ENCODE peak calls at places on chromosomes 1 and 21, in four cellular contexts. One of them, this sample, is unnamed.

GRCh38 chr1:165772739-165773138 is 4.1 kb upstream of the TMCO1 start:
- DNase-seq in spleen: no peak
- DNase-seq in heart left ventricle: no peak
- DNase-seq in IMR-90: no peak
- DNase-seq in this sample: no peak

GRCh38 chr1:25672763-25673409 is 56.3 kb downstream of the MAN1C1 start:
- DNase-seq in IMR-90: peak
- DNase-seq in spleen: no peak
- DNase-seq in heart left ventricle: no peak
- DNase-seq in this sample: no peak

GRCh38 chr1:156797212-156797871 is 19.3 kb downstream of the SH2D2A start:
- DNase-seq in spleen: no peak
- DNase-seq in heart left ventricle: no peak
- DNase-seq in IMR-90: peak
- DNase-seq in this sample: no peak

GRCh38 chr1:155126494-155127104 is 1.1 kb upstream of the EFNA1 start:
- DNase-seq in heart left ventricle: peak
- DNase-seq in IMR-90: peak
- DNase-seq in spleen: no peak
- DNase-seq in this sample: peak

GRCh38 chr1:87279966-87280535 is 48.6 kb upstream of the LMO4 start:
- DNase-seq in spleen: no peak
- DNase-seq in heart left ventricle: no peak
- DNase-seq in IMR-90: peak
- DNase-seq in this sample: no peak

GRCh38 chr21:32717851-32718316 is 9.9 kb downstream of the SYNJ1 start:
- DNase-seq in IMR-90: peak
- DNase-seq in spleen: no peak
- DNase-seq in heart left ventricle: no peak
- DNase-seq in this sample: no peak

GRCh38 chr1:173561263-173561662 is 41.6 kb downstream of the SLC9C2 start:
- DNase-seq in IMR-90: no peak
- DNase-seq in heart left ventricle: no peak
- DNase-seq in spleen: no peak
- DNase-seq in this sample: no peak

GRCh38 chr1:39420493-39420892 is 70.9 kb upstream of the BMP8A start:
- DNase-seq in spleen: no peak
- DNase-seq in IMR-90: no peak
- DNase-seq in heart left ventricle: no peak
- DNase-seq in this sample: no peak

GRCh38 chr1:60425528-60425927 is 352.0 kb upstream of the C1orf87 start:
- DNase-seq in IMR-90: no peak
- DNase-seq in spleen: no peak
- DNase-seq in heart left ventricle: no peak
- DNase-seq in this sample: no peak

GRCh38 chr1:167454929-167455785 is 63.2 kb downstream of the CD247 start:
- DNase-seq in IMR-90: no peak
- DNase-seq in heart left ventricle: peak
- DNase-seq in spleen: peak
- DNase-seq in this sample: peak
- TF ChIP-seq POLR2A in IMR-90: no peak
- TF ChIP-seq POLR2A in heart left ventricle: no peak
- TF ChIP-seq POLR2A in spleen: no peak
- TF ChIP-seq POLR2A in this sample: no peak

DNA sequence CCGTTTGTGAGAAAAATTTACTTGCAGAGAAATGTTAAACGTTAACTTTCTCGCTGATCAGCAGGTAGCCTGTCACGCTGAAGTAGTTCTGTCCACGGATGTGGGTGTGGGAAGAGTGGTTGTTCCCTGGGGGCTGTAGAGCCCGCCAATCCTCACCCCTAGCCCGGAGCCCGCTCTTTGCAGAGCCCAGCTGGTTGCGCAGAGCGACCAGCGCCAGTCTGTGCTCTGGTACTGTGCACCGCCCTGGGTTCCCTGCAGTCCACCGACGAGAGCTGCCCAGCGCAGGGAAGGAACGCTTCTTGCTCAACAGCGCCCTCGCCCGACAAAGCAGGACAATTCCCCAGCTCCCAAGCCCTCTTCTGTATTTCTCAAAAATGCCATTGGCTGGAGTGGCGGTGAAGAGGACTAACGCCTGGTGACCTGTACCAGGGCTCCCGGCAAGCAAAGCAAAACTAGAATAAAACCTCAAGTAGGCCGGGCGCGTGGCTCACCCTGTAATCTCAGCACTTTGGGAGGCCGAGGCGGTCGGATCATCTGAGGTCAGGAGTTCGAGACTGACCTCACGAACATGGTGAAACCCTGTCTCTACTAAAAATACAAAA is 3.3 kb downstream of the RIPPLY3 start:
- DNase-seq in spleen: peak
- DNase-seq in heart left ventricle: peak
- DNase-seq in IMR-90: peak
- DNase-seq in this sample: peak
- H3K4me3 ChIP-seq in spleen: peak
- H3K4me3 ChIP-seq in heart left ventricle: no peak
- H3K4me3 ChIP-seq in IMR-90: peak
- H3K4me3 ChIP-seq in this sample: no peak

GRCh38 chr1:230824571-230825060 is 43.7 kb downstream of the C1orf198 start:
- DNase-seq in spleen: no peak
- DNase-seq in IMR-90: peak
- DNase-seq in heart left ventricle: no peak
- DNase-seq in this sample: no peak

GRCh38 chr1:230825804-230826160 is 42.5 kb downstream of the C1orf198 start:
- DNase-seq in spleen: no peak
- DNase-seq in IMR-90: no peak
- DNase-seq in heart left ventricle: no peak
- DNase-seq in this sample: no peak

GRCh38 chr1:230823835-230824485 is 44.4 kb downstream of the C1orf198 start:
- DNase-seq in heart left ventricle: no peak
- DNase-seq in spleen: no peak
- DNase-seq in IMR-90: no peak
- DNase-seq in this sample: no peak

GRCh38 chr1:230826166-230826875 is 42.0 kb downstream of the C1orf198 start:
- DNase-seq in IMR-90: no peak
- DNase-seq in heart left ventricle: no peak
- DNase-seq in spleen: no peak
- DNase-seq in this sample: no peak

DNA sequence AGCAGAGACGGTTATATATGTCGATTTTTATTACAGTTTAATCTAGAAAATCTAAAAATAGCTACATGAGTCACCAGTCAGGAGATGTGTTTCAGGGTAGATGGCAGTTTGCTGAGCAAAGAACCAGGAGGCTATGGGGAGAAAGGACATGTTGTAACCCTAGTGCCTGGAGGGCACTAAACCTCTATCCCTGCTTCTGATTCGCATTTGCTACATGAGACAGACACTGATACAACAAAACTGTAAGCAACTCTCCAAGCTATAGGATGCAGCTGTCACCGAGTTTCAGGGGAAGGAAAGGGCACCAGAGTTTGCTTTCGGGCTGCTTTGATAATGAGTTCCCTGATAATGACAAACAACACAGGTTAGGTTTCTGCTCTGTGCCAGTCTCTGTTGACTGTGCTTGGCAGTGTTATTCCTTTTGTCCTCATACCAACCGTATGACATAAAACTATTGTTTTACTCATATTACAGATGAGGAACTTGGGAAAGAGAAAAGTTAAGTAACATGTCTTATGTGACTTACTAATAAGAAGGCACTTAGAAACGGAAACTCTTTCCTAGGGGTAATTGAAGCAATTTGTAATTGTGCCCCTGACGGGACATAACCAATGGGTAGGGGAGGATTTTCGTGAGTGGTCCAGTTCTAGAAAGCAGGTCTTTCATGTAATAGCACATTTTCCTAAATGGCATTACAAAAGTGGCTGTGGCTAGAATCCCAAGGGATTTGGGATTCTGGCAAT is 43.1 kb downstream of the C1orf198 start:
- DNase-seq in IMR-90: peak
- DNase-seq in spleen: no peak
- DNase-seq in heart left ventricle: no peak
- DNase-seq in this sample: no peak
- TF ChIP-seq POLR2A in IMR-90: no peak
- TF ChIP-seq POLR2A in spleen: no peak
- TF ChIP-seq POLR2A in heart left ventricle: no peak
- TF ChIP-seq POLR2A in this sample: no peak

GRCh38 chr1:28813931-28814465 is 2.0 kb downstream of the OPRD1 start:
- DNase-seq in IMR-90: no peak
- DNase-seq in heart left ventricle: no peak
- DNase-seq in spleen: no peak
- DNase-seq in this sample: no peak

GRCh38 chr1:28815533-28815932 is 3.6 kb downstream of the OPRD1 start:
- DNase-seq in spleen: no peak
- DNase-seq in IMR-90: no peak
- DNase-seq in heart left ventricle: no peak
- DNase-seq in this sample: no peak

GRCh38 chr1:28811369-28811765 is 603 bp upstream of the OPRD1 start:
- DNase-seq in IMR-90: no peak
- DNase-seq in heart left ventricle: no peak
- DNase-seq in spleen: no peak
- DNase-seq in this sample: no peak

GRCh38 chr1:28812669-28813468 is 899 bp downstream of the OPRD1 start:
- DNase-seq in spleen: no peak
- DNase-seq in heart left ventricle: no peak
- DNase-seq in IMR-90: no peak
- DNase-seq in this sample: no peak

GRCh38 chr1:28811766-28812668 is at the start of gene OPRD1:
- DNase-seq in IMR-90: no peak
- DNase-seq in heart left ventricle: no peak
- DNase-seq in spleen: no peak
- DNase-seq in this sample: no peak
- H3K4me3 ChIP-seq in IMR-90: no peak
- H3K4me3 ChIP-seq in heart left ventricle: no peak
- H3K4me3 ChIP-seq in spleen: no peak
- H3K4me3 ChIP-seq in this sample: no peak

GRCh38 chr1:192575499-192576189 is at the start of gene RGS1:
- DNase-seq in IMR-90: no peak
- DNase-seq in heart left ventricle: no peak
- DNase-seq in spleen: peak
- DNase-seq in this sample: no peak
- TF ChIP-seq POLR2A in IMR-90: no peak
- TF ChIP-seq POLR2A in heart left ventricle: no peak
- TF ChIP-seq POLR2A in spleen: peak
- TF ChIP-seq POLR2A in this sample: no peak

GRCh38 chr1:78048446-78048845 is 2.7 kb downstream of the GIPC2 start:
- DNase-seq in IMR-90: no peak
- DNase-seq in heart left ventricle: no peak
- DNase-seq in spleen: no peak
- DNase-seq in this sample: no peak

GRCh38 chr1:78047131-78047530 is 1.4 kb downstream of the GIPC2 start:
- DNase-seq in heart left ventricle: no peak
- DNase-seq in IMR-90: no peak
- DNase-seq in spleen: no peak
- DNase-seq in this sample: no peak

GRCh38 chr1:78045850-78046778 is at the start of gene GIPC2:
- DNase-seq in heart left ventricle: peak
- DNase-seq in IMR-90: peak
- DNase-seq in spleen: peak
- DNase-seq in this sample: peak

GRCh38 chr1:78049396-78049795 is 3.6 kb downstream of the GIPC2 start:
- DNase-seq in IMR-90: no peak
- DNase-seq in spleen: no peak
- DNase-seq in heart left ventricle: no peak
- DNase-seq in this sample: no peak

DNA sequence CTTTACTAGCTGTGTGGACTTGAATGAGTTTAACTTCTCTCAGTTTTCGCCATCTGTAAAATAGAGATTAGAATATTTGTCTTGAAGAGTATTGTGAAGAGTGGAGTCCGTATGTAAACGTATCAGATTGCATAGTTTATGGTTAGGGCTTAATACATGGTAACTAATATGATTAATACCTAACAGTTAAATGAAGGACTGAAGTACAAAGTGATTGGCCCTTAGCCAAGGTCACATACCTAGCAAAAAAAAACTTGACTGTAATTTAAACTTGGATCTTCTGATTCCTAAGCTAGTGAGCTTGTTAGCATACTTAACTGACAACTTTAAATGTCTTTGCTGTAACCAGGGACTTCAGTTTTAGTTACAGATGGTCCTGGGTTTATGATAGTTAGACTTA is 1.9 kb downstream of the GIPC2 start:
- DNase-seq in IMR-90: no peak
- DNase-seq in heart left ventricle: no peak
- DNase-seq in spleen: no peak
- DNase-seq in this sample: no peak
- H3K4me3 ChIP-seq in IMR-90: no peak
- H3K4me3 ChIP-seq in heart left ventricle: no peak
- H3K4me3 ChIP-seq in spleen: peak
- H3K4me3 ChIP-seq in this sample: no peak

DNA sequence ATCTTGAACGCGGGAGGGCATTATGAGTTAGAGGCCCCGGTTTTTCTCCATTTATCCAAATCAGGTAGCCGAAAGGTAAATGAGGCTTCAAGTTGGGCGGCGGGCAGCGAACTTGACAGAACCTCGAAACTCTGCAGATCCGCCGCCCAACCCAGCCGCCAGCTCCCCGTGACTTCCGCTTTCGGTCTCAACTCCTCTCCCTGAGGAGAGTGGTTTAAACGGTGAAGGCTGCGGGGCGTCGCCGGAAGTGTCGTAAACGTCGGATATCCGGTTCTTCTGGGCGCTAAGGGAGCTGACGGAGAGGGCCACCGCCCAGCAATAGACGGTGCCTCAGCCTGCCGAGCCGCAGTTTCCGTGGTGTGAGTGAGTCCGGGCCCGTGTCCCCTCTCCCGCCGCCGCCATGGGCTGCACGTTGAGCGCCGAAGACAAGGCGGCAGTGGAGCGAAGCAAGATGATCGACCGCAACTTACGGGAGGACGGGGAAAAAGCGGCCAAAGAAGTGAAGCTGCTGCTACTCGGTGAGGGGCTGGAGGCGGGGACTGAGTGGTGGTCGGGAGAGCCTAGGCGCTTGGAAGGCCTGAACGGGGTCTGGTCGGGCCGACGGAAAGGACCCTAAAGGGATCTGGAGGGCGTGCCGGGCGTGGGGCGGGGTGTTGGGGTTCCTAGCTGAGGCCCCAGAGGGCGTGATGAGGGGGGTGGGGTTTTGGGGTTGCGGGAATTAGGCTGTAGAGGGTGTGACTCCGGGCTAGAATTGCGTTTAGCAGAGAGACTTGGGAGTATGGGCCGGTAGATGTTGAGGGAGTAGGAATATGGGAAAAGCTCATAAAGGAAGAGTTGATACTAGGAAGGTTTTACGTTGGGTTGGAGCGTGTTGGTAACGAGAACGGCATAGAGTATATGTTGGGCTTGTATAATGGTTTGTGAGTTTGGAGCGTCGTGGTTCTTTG is at the start of gene GNAI3:
- DNase-seq in spleen: peak
- DNase-seq in IMR-90: peak
- DNase-seq in heart left ventricle: peak
- DNase-seq in this sample: peak
- TF ChIP-seq POLR2A in spleen: peak
- TF ChIP-seq POLR2A in IMR-90: peak
- TF ChIP-seq POLR2A in heart left ventricle: peak
- TF ChIP-seq POLR2A in this sample: peak